ENCODE peak calls at places on chromosomes 11 and 22, in ten cellular contexts. N is MM.1S, R is BJ, P is fibroblast of lung, Z is fibroblast of mammary gland, F is HCT116, K is Peyer's patch, C is tibial artery, S is AG04449, E is fibroblast of villous mesenchyme. W is an unnamed sample.
A peak's percentile ranks its signal among the peaks of the same experiment; 100 is the strongest.

GRCh38 chr11:108902027-108902469 is 237.2 kb downstream of the DDX10 start:
- DNase-seq in R (no peak), F (no peak), C (no peak), K (no peak), N (no peak), S (no peak), Z (no peak), E (no peak), P (no peak), W (no peak)

GRCh38 chr11:120054016-120054752 is 83.7 kb downstream of the TRIM29 start:
- DNase-seq in C (no peak), F (no peak), Z (no peak), E (no peak), S (no peak), P (no peak), K (no peak), R (no peak), N (no peak), W (no peak)

GRCh38 chr11:63845305-63845704 is 6.4 kb downstream of the MARK2 start:
- DNase-seq in P (peak; percentile 56), K (no peak), S (no peak), C (no peak), Z (peak; percentile 86), R (peak; percentile 18), E (peak; percentile 72), F (no peak), N (no peak), W (peak; percentile 70)

GRCh38 chr11:69888671-69889076 is 69.5 kb upstream of the FGF3 start:
- DNase-seq in E (peak; percentile 55), R (no peak), N (peak; percentile 70), S (no peak), K (peak; percentile 87), F (peak; percentile 57), Z (peak; percentile 54), C (no peak), P (peak; percentile 57), W (peak; percentile 35)

GRCh38 chr11:120236169-120237107 is 3.5 kb upstream of the POU2F3 start:
- DNase-seq in S (no peak), P (no peak), E (no peak), N (no peak), C (no peak), Z (peak; percentile 65), R (no peak), K (no peak), F (peak; percentile 37), W (no peak)

GRCh38 chr11:1845095-1845429 is 6.3 kb downstream of the TNNI2 start:
- DNase-seq in C (no peak), N (no peak), Z (no peak), P (no peak), S (no peak), F (no peak), K (no peak), R (no peak), E (no peak), W (no peak)

GRCh38 chr11:124297921-124298320 is 15.8 kb downstream of the OR8D1 start:
- DNase-seq in P (no peak), E (no peak), F (no peak), S (peak; percentile 50), C (no peak), Z (peak; percentile 63), N (no peak), K (no peak), R (no peak), W (peak; percentile 64)

GRCh38 chr11:46475926-46476545 is 84.5 kb upstream of the CHRM4 start:
- DNase-seq in N (no peak), F (no peak), P (no peak), E (no peak), R (no peak), C (no peak), S (no peak), K (no peak), Z (no peak), W (no peak)

GRCh38 chr11:109035261-109035660 is 370.4 kb downstream of the DDX10 start:
- DNase-seq in E (peak; percentile 33), F (no peak), N (no peak), C (no peak), S (no peak), P (no peak), R (no peak), K (no peak), Z (no peak), W (no peak)

GRCh38 chr11:118263694-118264567 is at the start of gene MPZL2:
- DNase-seq in S (no peak), R (no peak), Z (no peak), P (no peak), K (peak; percentile 73), C (no peak), F (peak; percentile 65), N (peak; percentile 69), E (no peak), W (no peak)

GRCh38 chr11:12559011-12559410 is 115.2 kb upstream of the TEAD1 start:
- DNase-seq in R (no peak), P (no peak), N (no peak), C (no peak), K (no peak), F (no peak), Z (no peak), S (no peak), E (no peak), W (no peak)

GRCh38 chr11:45646275-45646970 is 19.0 kb downstream of the CHST1 start:
- DNase-seq in E (peak; percentile 29), F (peak; percentile 28), R (no peak), N (no peak), K (no peak), Z (peak; percentile 36), C (no peak), P (no peak), S (no peak), W (peak; percentile 16)

GRCh38 chr11:119772581-119772980 is 43.6 kb upstream of the NECTIN1 start:
- DNase-seq in E (no peak), C (no peak), Z (no peak), S (no peak), N (no peak), P (no peak), K (peak; percentile 19), R (no peak), F (no peak), W (no peak)

GRCh38 chr11:94193288-94193687 is 64.6 kb downstream of the PANX1 start:
- DNase-seq in Z (peak; percentile 91), F (no peak), E (peak; percentile 30), P (peak; percentile 77), C (no peak), S (no peak), N (no peak), K (no peak), R (no peak), W (peak; percentile 65)

GRCh38 chr11:102171101-102171500 is 60.9 kb downstream of the YAP1 start:
- DNase-seq in F (no peak), N (no peak), P (peak; percentile 95), Z (peak; percentile 74), E (peak; percentile 87), R (no peak), C (no peak), K (no peak), S (peak; percentile 63), W (peak; percentile 79)
- TF ChIP-seq CTCF in F (no peak), N (no peak), P (no peak), Z (no peak), E (no peak), R (no peak), C (no peak), K (no peak), S (no peak), W (no peak)

GRCh38 chr22:50481045-50481439 is 301 bp upstream of the ADM2 start:
- DNase-seq in E (no peak), C (no peak), S (no peak), F (no peak), N (no peak), K (no peak), P (no peak), Z (no peak), R (no peak), W (no peak)
- H3K4me3 ChIP-seq in E (peak overlapping the region; percentile 81), C (peak overlapping the region; percentile 30), S (peak overlapping the region; percentile 70), F (peak overlapping the region; percentile 76), N (peak overlapping the region; percentile 69), K (peak overlapping the region; percentile 81), P (no peak overlapping the region), Z (no peak overlapping the region), R (peak overlapping the region; percentile 77), W (peak overlapping the region; percentile 87)

GRCh38 chr22:49995059-49995412 is 17.5 kb downstream of the IL17REL start:
- DNase-seq in K (peak; percentile 60), R (no peak), P (no peak), F (no peak), E (no peak), N (no peak), C (peak; percentile 59), Z (no peak), S (no peak), W (no peak)

GRCh38 chr22:49994361-49995058 is 18.1 kb downstream of the IL17REL start:
- DNase-seq in P (no peak), C (peak; percentile 64), Z (no peak), F (no peak), K (no peak), R (no peak), E (no peak), N (no peak), S (no peak), W (no peak)

GRCh38 chr22:49991907-49992533 is 20.5 kb downstream of the IL17REL start:
- DNase-seq in K (no peak), F (no peak), N (no peak), E (no peak), S (no peak), Z (no peak), P (no peak), C (peak; percentile 38), R (no peak), W (no peak)

GRCh38 chr22:49992921-49993648 is 19.5 kb downstream of the IL17REL start:
- DNase-seq in E (peak; percentile 58), P (peak; percentile 37), N (peak; percentile 64), Z (peak; percentile 47), F (no peak), C (peak; percentile 69), K (peak; percentile 86), S (no peak), R (no peak), W (peak; percentile 47)

DNA sequence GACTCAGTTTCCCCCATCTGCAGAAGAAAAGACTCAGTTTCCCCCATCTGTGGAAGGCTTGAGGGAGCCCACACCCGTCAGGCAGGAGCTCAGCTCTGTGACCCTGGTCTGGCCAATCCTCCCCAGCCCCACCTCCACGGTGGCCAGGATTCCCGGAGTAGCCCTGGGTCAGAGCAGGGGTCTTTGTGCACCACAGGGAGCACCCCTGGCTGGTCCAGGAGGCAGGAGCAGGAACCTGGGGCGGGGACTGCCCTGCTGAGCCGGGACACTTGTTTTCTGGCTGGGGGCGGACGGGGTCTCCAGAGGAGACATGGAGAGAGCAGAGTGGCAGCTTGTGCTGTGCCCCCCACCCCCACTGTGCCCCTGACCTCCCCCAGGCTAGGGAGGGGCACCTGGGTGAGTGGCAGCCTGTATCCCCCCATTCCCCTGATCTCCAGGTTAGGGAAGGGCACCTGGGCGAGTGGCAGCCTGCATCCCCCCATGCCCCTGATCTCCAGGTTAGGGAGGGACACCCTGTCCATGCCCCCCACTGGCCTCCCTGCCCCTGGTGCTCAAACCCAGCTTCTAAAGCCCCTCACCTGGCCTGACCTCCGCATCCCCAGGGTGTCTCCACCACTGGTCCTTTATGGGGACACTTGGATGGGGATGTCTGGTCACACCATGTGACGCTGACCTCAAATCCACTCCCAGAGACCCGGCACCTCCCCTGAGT is 18.8 kb downstream of the IL17REL start:
- DNase-seq in R (no peak), K (peak; percentile 49), S (no peak), N (no peak), Z (no peak), C (peak; percentile 52), P (no peak), F (no peak), E (no peak), W (no peak)
- TF ChIP-seq CTCF in R (no peak), K (no peak), S (no peak), N (no peak), Z (no peak), C (no peak), P (no peak), F (no peak), E (no peak), W (no peak)

GRCh38 chr11:15481871-15482270 is 367.1 kb downstream of the INSC start:
- DNase-seq in C (no peak), E (no peak), F (no peak), N (no peak), P (no peak), K (no peak), S (no peak), R (no peak), Z (no peak), W (no peak)
- H3K4me3 ChIP-seq in C (no peak overlapping the region), E (no peak overlapping the region), F (no peak overlapping the region), N (no peak overlapping the region), P (no peak overlapping the region), K (no peak overlapping the region), S (no peak overlapping the region), R (no peak overlapping the region), Z (no peak overlapping the region), W (no peak overlapping the region)

W was measured in AG10803.